ENCODE peak calls at places on chromosomes 2 and 18, in ten cellular contexts. T is BJ; A is spleen; X is endothelial cell; W is HL-60; P is Panc1; U is A549; L is kidney; M is CD4-positive, alpha-beta T cell; I is OCI-LY7. E is an unnamed sample.

GRCh38 chr18:58793361-58793760 is 71.3 kb upstream of the ZNF532 start:
- DNase-seq in T (peak), A (no peak), X (no peak), W (no peak), P (no peak), U (peak), L (no peak), M (no peak), I (no peak), E (peak)

GRCh38 chr2:224520064-224520463 is 65.1 kb downstream of the CUL3 start:
- DNase-seq in T (peak), A (no peak), X (no peak), W (no peak), P (no peak), U (no peak), L (no peak), M (no peak), I (peak), E (peak)

GRCh38 chr2:150586858-150587257 is 99.4 kb upstream of the RND3 start:
- DNase-seq in T (peak), A (no peak), X (no peak), W (no peak), P (peak), U (peak), L (no peak), M (no peak), I (no peak), E (peak)

GRCh38 chr18:37019157-37019571 is 190.2 kb downstream of the KIAA1328 start:
- DNase-seq in T (no peak), A (no peak), X (peak), W (no peak), P (no peak), U (no peak), L (no peak), M (no peak), I (no peak), E (peak)

GRCh38 chr2:115364078-115364477 is 921.6 kb downstream of the DPP10 start:
- DNase-seq in T (no peak), A (no peak), X (no peak), W (no peak), P (no peak), U (no peak), L (no peak), M (no peak), I (no peak), E (no peak)

GRCh38 chr2:129883121-129883520 is 96.3 kb upstream of the RAB6C start:
- DNase-seq in T (no peak), A (no peak), X (no peak), W (no peak), P (no peak), U (no peak), L (no peak), M (no peak), I (no peak), E (no peak)

GRCh38 chr18:58756148-58756547 is 84.9 kb downstream of the MALT1 start:
- DNase-seq in T (no peak), A (peak), X (no peak), W (no peak), P (no peak), U (no peak), L (no peak), M (no peak), I (no peak), E (no peak)

GRCh38 chr2:47719099-47719498 is 63.8 kb upstream of the MSH6 start:
- DNase-seq in T (no peak), A (no peak), X (no peak), W (no peak), P (no peak), U (no peak), L (no peak), M (no peak), I (peak), E (no peak)

GRCh38 chr2:222861411-222862067 is 703 bp downstream of the ACSL3 start:
- DNase-seq in T (no peak), A (peak), X (peak), W (no peak), P (no peak), U (no peak), L (peak), M (peak), I (peak), E (peak)

GRCh38 chr2:128797092-128797491 is 478.4 kb upstream of the HS6ST1 start:
- DNase-seq in T (no peak), A (no peak), X (no peak), W (no peak), P (no peak), U (no peak), L (no peak), M (no peak), I (no peak), E (no peak)

GRCh38 chr18:22846088-22846683 is 86.9 kb upstream of the RBBP8 start:
- DNase-seq in T (no peak), A (no peak), X (no peak), W (no peak), P (no peak), U (peak), L (no peak), M (no peak), I (peak), E (peak)

GRCh38 chr2:86218124-86218523 is 18.9 kb downstream of the MRPL35 start:
- DNase-seq in T (no peak), A (no peak), X (no peak), W (no peak), P (no peak), U (no peak), L (no peak), M (no peak), I (no peak), E (no peak)

DNA sequence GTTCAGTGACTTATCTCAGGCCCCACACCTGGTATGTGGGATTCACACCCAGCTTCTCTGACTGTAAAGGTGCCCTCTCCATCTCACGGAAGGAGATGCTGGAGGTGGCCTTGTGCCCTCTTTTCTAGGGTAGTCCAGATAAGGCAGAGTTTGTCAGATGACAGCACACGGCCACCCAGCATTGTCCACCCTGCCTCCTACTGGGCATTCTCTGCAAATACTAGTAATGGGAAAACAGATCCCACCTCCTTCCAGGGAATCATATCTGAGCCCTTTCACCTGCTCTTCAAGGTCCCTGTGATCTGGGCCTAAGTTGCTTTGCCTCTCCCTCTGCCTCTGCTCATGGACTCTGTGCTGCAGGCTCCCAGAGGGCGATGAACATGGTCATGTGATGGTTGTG is 214.7 kb downstream of the CLIP4 start:
- DNase-seq in T (no peak), A (no peak), X (no peak), W (no peak), P (no peak), U (no peak), L (no peak), M (no peak), I (no peak), E (no peak)
- TF ChIP-seq CTCF in T (peak), A (peak), X (peak), W (peak), P (peak), U (peak), L (no peak), M (no peak), I (peak), E (no peak)

GRCh38 chr2:203928849-203929248 is 7.7 kb upstream of the ICOS start:
- DNase-seq in T (no peak), A (no peak), X (no peak), W (no peak), P (no peak), U (no peak), L (no peak), M (no peak), I (peak), E (peak)
- TF ChIP-seq CTCF in T (peak), A (no peak), X (peak), W (no peak), P (peak), U (peak), L (no peak), M (peak), I (peak), E (peak)

GRCh38 chr2:241701155-241701404 is 759 bp upstream of the ING5 start:
- DNase-seq in T (peak), A (no peak), X (no peak), W (peak), P (peak), U (no peak), L (no peak), M (no peak), I (peak), E (no peak)
- TF ChIP-seq CTCF in T (peak), A (peak), X (no peak), W (peak), P (no peak), U (peak), L (no peak), M (peak), I (peak), E (peak)

GRCh38 chr18:26547302-26548143 is 830 bp downstream of the KCTD1 start:
- DNase-seq in T (no peak), A (peak), X (peak), W (peak), P (no peak), U (peak), L (peak), M (no peak), I (peak), E (peak)
- TF ChIP-seq CTCF in T (peak), A (peak), X (peak), W (no peak), P (peak), U (peak), L (peak), M (no peak), I (peak), E (peak)

DNA sequence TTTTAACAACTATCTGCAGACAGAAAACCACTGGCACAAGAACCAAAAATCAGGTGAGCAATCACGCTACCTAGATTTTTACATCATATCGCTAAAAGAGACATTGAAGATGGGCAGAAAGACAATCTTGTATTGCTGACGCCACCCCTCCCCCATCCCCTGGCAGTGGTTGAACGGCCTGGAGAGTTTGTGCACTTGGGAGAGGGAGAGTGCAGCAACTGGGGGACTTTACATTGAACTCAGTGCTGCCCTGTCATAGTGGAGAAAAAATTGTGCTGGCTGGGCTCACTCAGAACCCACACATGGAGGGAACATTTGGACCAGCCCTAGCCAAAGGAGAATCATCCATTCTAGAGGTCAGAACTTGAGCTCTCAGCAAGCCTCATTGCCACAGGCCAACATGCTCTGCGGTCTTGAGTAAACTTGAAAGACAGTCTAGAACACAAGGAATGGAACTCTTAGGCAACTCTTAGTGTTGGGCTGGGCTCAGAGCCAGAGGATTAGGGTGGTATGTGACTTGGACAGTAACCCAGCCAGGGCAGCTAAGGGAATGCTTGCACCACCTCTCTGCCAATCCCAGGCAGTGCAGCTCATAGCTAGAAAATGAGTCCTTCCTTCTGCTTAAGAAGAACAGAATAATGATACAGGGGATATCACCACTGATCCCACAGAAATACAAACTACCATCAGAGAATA is 220.0 kb upstream of the CYP26B1 start:
- DNase-seq in T (peak), A (no peak), X (no peak), W (no peak), P (no peak), U (peak), L (no peak), M (no peak), I (no peak), E (peak)
- TF ChIP-seq CTCF in T (peak), A (no peak), X (no peak), W (no peak), P (peak), U (peak), L (no peak), M (no peak), I (no peak), E (peak)

GRCh38 chr18:71784777-71785176 is 759.4 kb downstream of the CBLN2 start:
- DNase-seq in T (no peak), A (no peak), X (no peak), W (peak), P (no peak), U (no peak), L (no peak), M (no peak), I (peak), E (peak)
- TF ChIP-seq CTCF in T (no peak), A (no peak), X (no peak), W (peak), P (peak), U (no peak), L (peak), M (peak), I (peak), E (peak)

DNA sequence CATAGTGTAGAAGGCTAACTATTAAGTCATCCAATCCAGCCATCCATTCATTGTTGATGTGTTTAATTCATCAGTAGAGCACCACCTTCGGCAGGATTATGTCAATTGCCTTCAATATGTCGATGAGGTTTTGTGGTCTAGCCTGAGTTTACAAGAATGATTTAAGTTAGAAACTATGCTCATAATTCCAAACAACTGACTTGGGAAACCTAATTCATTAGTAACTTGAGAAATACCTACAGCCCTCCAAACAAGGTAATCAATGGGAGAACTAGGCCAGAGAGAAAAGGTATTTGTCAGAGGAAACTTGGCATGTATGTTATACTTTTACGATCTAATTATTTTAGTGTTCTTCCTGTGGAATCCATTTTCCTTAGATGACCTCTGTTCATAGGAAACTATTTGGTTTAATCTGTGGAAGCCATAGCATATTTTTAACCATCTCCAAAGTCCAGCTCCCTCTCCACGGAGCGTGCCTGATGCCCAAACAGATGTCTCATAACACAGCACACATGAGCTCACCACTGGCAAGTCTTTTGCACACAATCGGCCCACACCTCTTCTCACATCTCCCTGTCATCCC is 148.5 kb downstream of the GFPT1 start:
- DNase-seq in T (peak), A (no peak), X (no peak), W (no peak), P (no peak), U (no peak), L (no peak), M (no peak), I (no peak), E (no peak)
- TF ChIP-seq CTCF in T (peak), A (no peak), X (no peak), W (no peak), P (no peak), U (no peak), L (no peak), M (no peak), I (no peak), E (no peak)

DNA sequence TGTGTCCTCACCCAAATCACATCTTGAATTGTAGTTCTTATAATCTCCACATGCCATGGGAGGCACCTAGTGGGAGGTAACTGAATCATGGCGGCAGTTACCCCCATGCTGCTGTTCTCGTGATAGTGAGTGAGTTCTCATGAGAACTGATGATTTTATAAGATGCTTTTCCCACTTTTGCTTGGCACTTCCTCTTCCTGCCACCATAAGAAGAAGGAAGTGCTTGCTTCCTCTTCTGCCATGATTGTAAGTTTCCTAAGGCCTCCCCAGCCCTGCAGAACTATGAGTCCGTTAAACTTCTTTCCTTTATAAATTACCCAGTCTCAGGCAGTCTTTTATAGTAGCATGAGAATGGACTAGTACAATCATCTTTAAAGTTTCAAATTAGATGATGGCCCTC is 902.4 kb upstream of the PIK3C3 start:
- DNase-seq in T (no peak), A (no peak), X (no peak), W (peak), P (no peak), U (no peak), L (no peak), M (no peak), I (no peak), E (no peak)
- TF ChIP-seq CTCF in T (no peak), A (no peak), X (no peak), W (no peak), P (no peak), U (no peak), L (no peak), M (no peak), I (no peak), E (no peak)

GRCh38 chr2:99403524-99403923 is 66.3 kb downstream of the EIF5B start:
- DNase-seq in T (no peak), A (no peak), X (no peak), W (no peak), P (no peak), U (peak), L (no peak), M (no peak), I (no peak), E (no peak)
- TF ChIP-seq CTCF in T (no peak), A (no peak), X (no peak), W (no peak), P (peak), U (no peak), L (peak), M (no peak), I (peak), E (no peak)

GRCh38 chr2:54497738-54498680 is 41.9 kb downstream of the SPTBN1 start:
- DNase-seq in T (no peak), A (no peak), X (peak), W (no peak), P (no peak), U (no peak), L (no peak), M (no peak), I (peak), E (peak)
- TF ChIP-seq CTCF in T (peak), A (no peak), X (no peak), W (no peak), P (peak), U (peak), L (peak), M (no peak), I (peak), E (peak)